ENCODE peak calls at places on chromosomes 1 and 21, in five cellular contexts. One of them, this sample, is unnamed.

GRCh38 chr21:25179116-25179515 is 428.2 kb downstream of the MRPL39 start:
- DNase-seq in NB4: peak; percentile 22
- DNase-seq in BJ: no peak
- DNase-seq in astrocyte of the spinal cord: peak; percentile 67
- DNase-seq in mammary epithelial cell: no peak
- DNase-seq in this sample: no peak

GRCh38 chr1:152801333-152801732 is 4.8 kb downstream of the LCE1D start:
- DNase-seq in NB4: no peak
- DNase-seq in BJ: no peak
- DNase-seq in astrocyte of the spinal cord: no peak
- DNase-seq in mammary epithelial cell: no peak
- DNase-seq in this sample: no peak

GRCh38 chr21:14947613-14948160 is 117.1 kb downstream of the NRIP1 start:
- DNase-seq in NB4: no peak
- DNase-seq in BJ: no peak
- DNase-seq in astrocyte of the spinal cord: no peak
- DNase-seq in mammary epithelial cell: no peak
- DNase-seq in this sample: no peak

GRCh38 chr1:16124377-16125087 is 31.3 kb downstream of the EPHA2 start:
- DNase-seq in NB4: no peak
- DNase-seq in BJ: no peak
- DNase-seq in astrocyte of the spinal cord: no peak
- DNase-seq in mammary epithelial cell: no peak
- DNase-seq in this sample: no peak

GRCh38 chr1:169601096-169601881 is 15.0 kb upstream of the F5 start:
- DNase-seq in NB4: peak; percentile 25
- DNase-seq in BJ: no peak
- DNase-seq in astrocyte of the spinal cord: peak; percentile 26
- DNase-seq in mammary epithelial cell: peak; percentile 17
- DNase-seq in this sample: peak; percentile 54

GRCh38 chr21:38869946-38870345 is 64.2 kb downstream of the ETS2 start:
- DNase-seq in NB4: no peak
- DNase-seq in BJ: no peak
- DNase-seq in astrocyte of the spinal cord: peak; percentile 59
- DNase-seq in mammary epithelial cell: no peak
- DNase-seq in this sample: no peak

GRCh38 chr1:145720556-145720877 is 1.2 kb downstream of the CD160 start:
- DNase-seq in NB4: no peak
- DNase-seq in BJ: peak; percentile 55
- DNase-seq in astrocyte of the spinal cord: peak; percentile 66
- DNase-seq in mammary epithelial cell: peak; percentile 70
- DNase-seq in this sample: no peak

GRCh38 chr1:2907051-2907450 is 105.6 kb upstream of the TTC34 start:
- DNase-seq in NB4: no peak
- DNase-seq in BJ: no peak
- DNase-seq in astrocyte of the spinal cord: no peak
- DNase-seq in mammary epithelial cell: no peak
- DNase-seq in this sample: no peak

GRCh38 chr1:5594056-5594956 is 397.9 kb downstream of the NPHP4 start:
- DNase-seq in NB4: no peak
- DNase-seq in BJ: no peak
- DNase-seq in astrocyte of the spinal cord: no peak
- DNase-seq in mammary epithelial cell: no peak
- DNase-seq in this sample: no peak

GRCh38 chr1:230069813-230070212 is 2.8 kb downstream of the GALNT2 start:
- DNase-seq in NB4: no peak
- DNase-seq in BJ: no peak
- DNase-seq in astrocyte of the spinal cord: no peak
- DNase-seq in mammary epithelial cell: peak; percentile 41
- DNase-seq in this sample: no peak

GRCh38 chr1:224438989-224439388 is 4.4 kb upstream of the WDR26 start:
- DNase-seq in NB4: no peak
- DNase-seq in BJ: no peak
- DNase-seq in astrocyte of the spinal cord: no peak
- DNase-seq in mammary epithelial cell: no peak
- DNase-seq in this sample: no peak

GRCh38 chr1:179042700-179043099 is 17.0 kb downstream of the FAM20B start:
- DNase-seq in NB4: no peak
- DNase-seq in BJ: no peak
- DNase-seq in astrocyte of the spinal cord: no peak
- DNase-seq in mammary epithelial cell: no peak
- DNase-seq in this sample: no peak

DNA sequence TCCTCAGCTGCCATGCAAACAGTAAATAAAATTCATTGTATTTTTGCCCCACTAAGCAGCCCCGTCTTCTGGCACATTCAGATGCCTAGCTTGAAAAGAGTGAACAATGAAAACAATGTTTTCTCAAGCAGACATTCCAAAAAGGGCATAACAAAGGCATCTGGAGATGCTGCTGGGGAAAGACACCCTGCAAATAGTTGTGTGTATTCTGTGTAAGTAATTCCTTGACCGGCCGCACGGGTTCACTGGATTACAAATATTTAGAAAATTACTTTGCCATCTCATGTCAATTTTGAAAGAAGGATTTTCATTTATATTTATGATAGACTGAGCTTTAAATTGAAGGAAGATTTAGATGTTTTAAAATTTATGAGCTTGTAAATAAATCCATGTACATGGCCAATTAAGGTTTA is 142.2 kb downstream of the SLC45A1 start:
- DNase-seq in NB4: no peak
- DNase-seq in BJ: no peak
- DNase-seq in astrocyte of the spinal cord: peak; percentile 40
- DNase-seq in mammary epithelial cell: no peak
- DNase-seq in this sample: no peak
- TF ChIP-seq CTCF in NB4: no peak
- TF ChIP-seq CTCF in BJ: no peak
- TF ChIP-seq CTCF in astrocyte of the spinal cord: peak; percentile 32
- TF ChIP-seq CTCF in mammary epithelial cell: no peak
- TF ChIP-seq CTCF in this sample: no peak

DNA sequence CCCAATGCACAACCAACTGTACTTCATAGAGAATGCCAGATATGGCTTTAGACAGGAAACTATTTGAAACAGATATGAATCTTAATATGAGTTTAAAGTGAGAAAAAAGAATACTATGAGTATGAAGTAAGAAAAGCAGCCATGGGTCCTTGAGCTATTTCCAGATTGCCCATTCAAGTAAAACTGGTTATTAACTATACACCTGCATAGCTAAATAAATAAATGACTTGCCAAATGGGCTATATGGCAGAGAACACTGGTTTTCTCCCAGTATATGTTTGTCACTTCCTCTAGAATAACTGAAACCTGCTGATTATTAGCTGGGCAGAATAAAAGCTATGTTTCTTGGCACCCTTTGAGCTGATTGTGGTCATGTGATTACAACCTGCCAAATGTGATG is 17.0 kb upstream of the CD1C start:
- DNase-seq in NB4: no peak
- DNase-seq in BJ: no peak
- DNase-seq in astrocyte of the spinal cord: no peak
- DNase-seq in mammary epithelial cell: no peak
- DNase-seq in this sample: no peak
- H3K4me3 ChIP-seq in NB4: no peak overlapping the region
- H3K4me3 ChIP-seq in BJ: no peak overlapping the region
- H3K4me3 ChIP-seq in astrocyte of the spinal cord: no peak overlapping the region
- H3K4me3 ChIP-seq in mammary epithelial cell: no peak overlapping the region
- H3K4me3 ChIP-seq in this sample: no peak overlapping the region

GRCh38 chr1:32414186-32414886 is 20.1 kb upstream of the BSDC1 start:
- DNase-seq in NB4: no peak
- DNase-seq in BJ: no peak
- DNase-seq in astrocyte of the spinal cord: no peak
- DNase-seq in mammary epithelial cell: no peak
- DNase-seq in this sample: no peak
- TF ChIP-seq CTCF in NB4: no peak
- TF ChIP-seq CTCF in BJ: no peak
- TF ChIP-seq CTCF in astrocyte of the spinal cord: no peak
- TF ChIP-seq CTCF in mammary epithelial cell: no peak
- TF ChIP-seq CTCF in this sample: no peak

GRCh38 chr1:247451388-247452010 is 6.4 kb downstream of the OR2B11 start:
- DNase-seq in NB4: no peak
- DNase-seq in BJ: no peak
- DNase-seq in astrocyte of the spinal cord: no peak
- DNase-seq in mammary epithelial cell: no peak
- DNase-seq in this sample: no peak

GRCh38 chr1:247444571-247444970 is 13.3 kb downstream of the OR2B11 start:
- DNase-seq in NB4: no peak
- DNase-seq in BJ: no peak
- DNase-seq in astrocyte of the spinal cord: no peak
- DNase-seq in mammary epithelial cell: no peak
- DNase-seq in this sample: no peak

GRCh38 chr1:247445775-247446364 is 12.0 kb downstream of the OR2B11 start:
- DNase-seq in NB4: no peak
- DNase-seq in BJ: no peak
- DNase-seq in astrocyte of the spinal cord: no peak
- DNase-seq in mammary epithelial cell: no peak
- DNase-seq in this sample: no peak

GRCh38 chr1:247447162-247447909 is 10.6 kb downstream of the OR2B11 start:
- DNase-seq in NB4: no peak
- DNase-seq in BJ: no peak
- DNase-seq in astrocyte of the spinal cord: no peak
- DNase-seq in mammary epithelial cell: no peak
- DNase-seq in this sample: no peak

GRCh38 chr1:247448107-247448778 is 9.7 kb downstream of the OR2B11 start:
- DNase-seq in NB4: no peak
- DNase-seq in BJ: peak; percentile 1
- DNase-seq in astrocyte of the spinal cord: peak; percentile 75
- DNase-seq in mammary epithelial cell: peak; percentile 31
- DNase-seq in this sample: peak; percentile 41
- H3K4me3 ChIP-seq in NB4: no peak overlapping the region
- H3K4me3 ChIP-seq in BJ: peak overlapping the region; percentile 44
- H3K4me3 ChIP-seq in astrocyte of the spinal cord: peak overlapping the region; percentile 49
- H3K4me3 ChIP-seq in mammary epithelial cell: peak overlapping the region; percentile 49
- H3K4me3 ChIP-seq in this sample: no peak overlapping the region

GRCh38 chr1:231778009-231778719 is 151.6 kb downstream of the DISC1 start:
- DNase-seq in NB4: no peak
- DNase-seq in BJ: no peak
- DNase-seq in astrocyte of the spinal cord: peak; percentile 22
- DNase-seq in mammary epithelial cell: peak; percentile 25
- DNase-seq in this sample: no peak

GRCh38 chr1:231770776-231771175 is 144.2 kb downstream of the DISC1 start:
- DNase-seq in NB4: no peak
- DNase-seq in BJ: no peak
- DNase-seq in astrocyte of the spinal cord: no peak
- DNase-seq in mammary epithelial cell: no peak
- DNase-seq in this sample: no peak

GRCh38 chr1:231774719-231775322 is 148.2 kb downstream of the DISC1 start:
- DNase-seq in NB4: peak; percentile 71
- DNase-seq in BJ: no peak
- DNase-seq in astrocyte of the spinal cord: no peak
- DNase-seq in mammary epithelial cell: no peak
- DNase-seq in this sample: no peak

GRCh38 chr1:231779081-231779480 is 152.5 kb downstream of the DISC1 start:
- DNase-seq in NB4: no peak
- DNase-seq in BJ: no peak
- DNase-seq in astrocyte of the spinal cord: no peak
- DNase-seq in mammary epithelial cell: no peak
- DNase-seq in this sample: no peak

DNA sequence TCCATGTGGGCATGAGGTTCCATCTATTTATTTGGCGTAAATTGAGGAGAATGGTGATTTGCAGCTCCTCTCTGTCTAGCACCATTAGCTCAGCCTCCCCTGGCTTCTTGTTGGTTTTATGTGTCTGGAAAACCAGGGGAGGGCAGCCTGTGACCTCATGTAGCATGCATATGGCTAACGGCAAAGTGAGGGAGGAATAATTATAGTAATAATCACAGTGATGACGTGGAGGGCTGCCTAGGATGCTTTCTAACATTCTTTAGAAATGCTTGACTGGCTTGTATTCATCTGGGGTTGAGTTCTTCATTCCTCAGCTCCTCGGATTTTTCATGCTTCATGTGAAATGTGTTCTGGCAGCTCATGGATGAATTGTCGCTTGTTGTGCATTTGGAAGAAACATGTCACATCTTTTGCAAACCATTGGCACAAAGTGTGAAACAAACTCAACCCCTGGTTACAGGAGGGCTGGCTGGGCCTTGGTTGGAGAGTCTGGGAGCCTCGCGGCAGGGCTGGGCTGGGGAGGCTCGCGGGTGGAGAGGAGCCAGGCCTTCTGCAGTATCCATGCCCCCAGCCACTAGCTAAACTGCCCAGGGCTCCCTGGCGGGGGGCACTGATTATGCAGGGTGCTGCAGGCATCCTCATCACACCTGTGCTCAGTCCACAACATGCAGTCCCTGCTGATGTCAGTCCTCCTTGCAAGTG is 149.6 kb downstream of the DISC1 start:
- DNase-seq in NB4: no peak
- DNase-seq in BJ: peak; percentile 60
- DNase-seq in astrocyte of the spinal cord: peak; percentile 70
- DNase-seq in mammary epithelial cell: no peak
- DNase-seq in this sample: no peak
- TF ChIP-seq CTCF in NB4: no peak
- TF ChIP-seq CTCF in BJ: no peak
- TF ChIP-seq CTCF in astrocyte of the spinal cord: no peak
- TF ChIP-seq CTCF in mammary epithelial cell: no peak
- TF ChIP-seq CTCF in this sample: no peak

GRCh38 chr1:165353731-165354671 is 2.5 kb downstream of the LMX1A start:
- DNase-seq in NB4: no peak
- DNase-seq in BJ: no peak
- DNase-seq in astrocyte of the spinal cord: no peak
- DNase-seq in mammary epithelial cell: no peak
- DNase-seq in this sample: no peak
- H3K4me3 ChIP-seq in NB4: no peak overlapping the region
- H3K4me3 ChIP-seq in BJ: no peak overlapping the region
- H3K4me3 ChIP-seq in astrocyte of the spinal cord: no peak overlapping the region
- H3K4me3 ChIP-seq in mammary epithelial cell: no peak overlapping the region
- H3K4me3 ChIP-seq in this sample: no peak overlapping the region

GRCh38 chr1:205585169-205585834 is 46.5 kb downstream of the ELK4 start:
- DNase-seq in NB4: no peak
- DNase-seq in BJ: no peak
- DNase-seq in astrocyte of the spinal cord: no peak
- DNase-seq in mammary epithelial cell: no peak
- DNase-seq in this sample: no peak

GRCh38 chr1:205585835-205586785 is 45.7 kb downstream of the ELK4 start:
- DNase-seq in NB4: no peak
- DNase-seq in BJ: no peak
- DNase-seq in astrocyte of the spinal cord: no peak
- DNase-seq in mammary epithelial cell: no peak
- DNase-seq in this sample: no peak

GRCh38 chr1:205583461-205584130 is 48.2 kb downstream of the ELK4 start:
- DNase-seq in NB4: no peak
- DNase-seq in BJ: no peak
- DNase-seq in astrocyte of the spinal cord: no peak
- DNase-seq in mammary epithelial cell: no peak
- DNase-seq in this sample: no peak

GRCh38 chr1:205582471-205583291 is 49.1 kb downstream of the ELK4 start:
- DNase-seq in NB4: no peak
- DNase-seq in BJ: no peak
- DNase-seq in astrocyte of the spinal cord: no peak
- DNase-seq in mammary epithelial cell: no peak
- DNase-seq in this sample: peak; percentile 35

DNA sequence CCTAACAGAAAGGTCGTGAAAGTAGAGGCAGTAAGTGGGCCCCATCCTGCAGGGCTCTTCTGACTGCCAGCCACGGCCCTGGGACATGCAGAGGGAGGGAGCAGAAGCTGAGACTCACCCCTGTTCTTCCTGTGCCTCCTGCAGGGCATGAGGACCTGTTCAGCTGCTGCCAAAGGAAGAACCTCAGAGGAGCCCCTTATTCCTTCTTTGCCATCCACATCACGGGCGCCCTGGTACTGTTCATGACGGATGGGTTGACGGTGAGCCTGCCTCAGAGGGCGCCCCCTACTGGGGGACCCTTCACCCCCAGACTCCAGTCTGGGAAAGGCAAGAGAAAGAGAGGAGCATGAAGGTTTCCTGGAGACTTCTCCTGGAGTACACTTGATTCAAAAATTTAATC is 47.1 kb downstream of the ELK4 start:
- DNase-seq in NB4: no peak
- DNase-seq in BJ: no peak
- DNase-seq in astrocyte of the spinal cord: no peak
- DNase-seq in mammary epithelial cell: no peak
- DNase-seq in this sample: no peak
- TF ChIP-seq CTCF in NB4: peak; percentile 40
- TF ChIP-seq CTCF in BJ: peak; percentile 29
- TF ChIP-seq CTCF in astrocyte of the spinal cord: peak; percentile 41
- TF ChIP-seq CTCF in mammary epithelial cell: no peak
- TF ChIP-seq CTCF in this sample: peak; percentile 38